ENCODE peak calls at places on chromosomes 16 and 17, in nine cellular contexts. One of them, this sample, is unnamed.

GRCh38 chr16:88781140-88782077 is 3.6 kb downstream of the PIEZO1 start:
- DNase-seq in GM12878: no peak
- DNase-seq in SK-N-SH: no peak
- DNase-seq in GM23338: no peak
- DNase-seq in prostate gland: no peak
- DNase-seq in SK-N-MC: no peak
- DNase-seq in endothelial cell of umbilical vein: no peak
- DNase-seq in stomach: no peak
- DNase-seq in esophagus muscularis mucosa: no peak
- DNase-seq in this sample: no peak

GRCh38 chr17:27634026-27634335 is 3.0 kb downstream of the LGALS9 start:
- DNase-seq in GM12878: no peak
- DNase-seq in SK-N-SH: no peak
- DNase-seq in GM23338: no peak
- DNase-seq in prostate gland: no peak
- DNase-seq in SK-N-MC: no peak
- DNase-seq in endothelial cell of umbilical vein: no peak
- DNase-seq in stomach: no peak
- DNase-seq in esophagus muscularis mucosa: no peak
- DNase-seq in this sample: no peak

GRCh38 chr16:29675811-29676643 is 3.0 kb upstream of the QPRT start:
- DNase-seq in GM12878: no peak
- DNase-seq in SK-N-SH: peak
- DNase-seq in GM23338: peak
- DNase-seq in prostate gland: no peak
- DNase-seq in SK-N-MC: peak
- DNase-seq in endothelial cell of umbilical vein: peak
- DNase-seq in stomach: no peak
- DNase-seq in esophagus muscularis mucosa: no peak
- DNase-seq in this sample: no peak

GRCh38 chr17:50452627-50453300 is 15.9 kb downstream of the CHAD start:
- DNase-seq in GM12878: peak
- DNase-seq in SK-N-SH: no peak
- DNase-seq in GM23338: no peak
- DNase-seq in prostate gland: no peak
- DNase-seq in SK-N-MC: no peak
- DNase-seq in endothelial cell of umbilical vein: no peak
- DNase-seq in stomach: no peak
- DNase-seq in esophagus muscularis mucosa: no peak
- DNase-seq in this sample: no peak

GRCh38 chr17:8405499-8406016 is 7.9 kb upstream of the RNF222 start:
- DNase-seq in GM12878: no peak
- DNase-seq in SK-N-SH: no peak
- DNase-seq in GM23338: no peak
- DNase-seq in prostate gland: no peak
- DNase-seq in SK-N-MC: no peak
- DNase-seq in endothelial cell of umbilical vein: no peak
- DNase-seq in stomach: no peak
- DNase-seq in esophagus muscularis mucosa: no peak
- DNase-seq in this sample: no peak

GRCh38 chr17:56144205-56144604 is 9.1 kb upstream of the ANKFN1 start:
- DNase-seq in GM12878: no peak
- DNase-seq in SK-N-SH: no peak
- DNase-seq in GM23338: no peak
- DNase-seq in prostate gland: no peak
- DNase-seq in SK-N-MC: no peak
- DNase-seq in endothelial cell of umbilical vein: no peak
- DNase-seq in stomach: no peak
- DNase-seq in esophagus muscularis mucosa: no peak
- DNase-seq in this sample: no peak

GRCh38 chr16:67170168-67170947 is at the start of gene NOL3:
- DNase-seq in GM12878: peak
- DNase-seq in SK-N-SH: peak
- DNase-seq in GM23338: peak
- DNase-seq in prostate gland: peak
- DNase-seq in SK-N-MC: no peak
- DNase-seq in endothelial cell of umbilical vein: peak
- DNase-seq in stomach: peak
- DNase-seq in esophagus muscularis mucosa: peak
- DNase-seq in this sample: no peak

GRCh38 chr17:75300280-75300679 is 11.0 kb upstream of the SLC25A19 start:
- DNase-seq in GM12878: no peak
- DNase-seq in SK-N-SH: no peak
- DNase-seq in GM23338: no peak
- DNase-seq in prostate gland: no peak
- DNase-seq in SK-N-MC: no peak
- DNase-seq in endothelial cell of umbilical vein: no peak
- DNase-seq in stomach: no peak
- DNase-seq in esophagus muscularis mucosa: no peak
- DNase-seq in this sample: no peak

GRCh38 chr16:13742929-13743328 is 177.0 kb upstream of the ERCC4 start:
- DNase-seq in GM12878: no peak
- DNase-seq in SK-N-SH: no peak
- DNase-seq in GM23338: no peak
- DNase-seq in prostate gland: no peak
- DNase-seq in SK-N-MC: no peak
- DNase-seq in endothelial cell of umbilical vein: no peak
- DNase-seq in stomach: no peak
- DNase-seq in esophagus muscularis mucosa: no peak
- DNase-seq in this sample: no peak

GRCh38 chr17:54221499-54221898 is 398.8 kb downstream of the KIF2B start:
- DNase-seq in GM12878: no peak
- DNase-seq in SK-N-SH: no peak
- DNase-seq in GM23338: no peak
- DNase-seq in prostate gland: no peak
- DNase-seq in SK-N-MC: no peak
- DNase-seq in endothelial cell of umbilical vein: no peak
- DNase-seq in stomach: no peak
- DNase-seq in esophagus muscularis mucosa: no peak
- DNase-seq in this sample: no peak

DNA sequence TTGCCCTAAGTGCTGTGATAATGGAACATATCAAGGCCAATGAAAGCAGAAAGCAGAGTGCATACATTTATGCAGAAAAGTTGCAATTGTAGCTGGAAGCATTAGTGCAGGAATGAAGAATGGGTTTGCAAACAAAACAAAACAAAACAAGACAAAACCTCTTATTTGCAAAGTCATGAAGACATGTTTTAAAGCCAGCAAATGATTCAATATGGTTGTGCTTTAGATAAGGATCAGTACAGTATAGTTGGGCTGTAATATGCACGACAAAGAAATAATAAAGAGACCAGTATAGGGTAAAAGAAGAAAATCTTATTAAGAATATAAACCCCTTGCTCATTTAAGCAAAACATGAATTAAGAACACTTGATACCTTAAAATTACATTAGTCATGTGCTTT is 398.1 kb downstream of the KIF2B start:
- DNase-seq in GM12878: no peak
- DNase-seq in SK-N-SH: no peak
- DNase-seq in GM23338: no peak
- DNase-seq in prostate gland: no peak
- DNase-seq in SK-N-MC: no peak
- DNase-seq in endothelial cell of umbilical vein: no peak
- DNase-seq in stomach: no peak
- DNase-seq in esophagus muscularis mucosa: no peak
- DNase-seq in this sample: no peak
- TF ChIP-seq POLR2AphosphoS5 in GM12878: no peak
- TF ChIP-seq POLR2AphosphoS5 in SK-N-SH: no peak
- TF ChIP-seq POLR2AphosphoS5 in GM23338: no peak
- TF ChIP-seq POLR2AphosphoS5 in prostate gland: no peak
- TF ChIP-seq POLR2AphosphoS5 in SK-N-MC: no peak
- TF ChIP-seq POLR2AphosphoS5 in endothelial cell of umbilical vein: no peak
- TF ChIP-seq POLR2AphosphoS5 in stomach: no peak
- TF ChIP-seq POLR2AphosphoS5 in esophagus muscularis mucosa: no peak
- TF ChIP-seq POLR2AphosphoS5 in this sample: no peak

DNA sequence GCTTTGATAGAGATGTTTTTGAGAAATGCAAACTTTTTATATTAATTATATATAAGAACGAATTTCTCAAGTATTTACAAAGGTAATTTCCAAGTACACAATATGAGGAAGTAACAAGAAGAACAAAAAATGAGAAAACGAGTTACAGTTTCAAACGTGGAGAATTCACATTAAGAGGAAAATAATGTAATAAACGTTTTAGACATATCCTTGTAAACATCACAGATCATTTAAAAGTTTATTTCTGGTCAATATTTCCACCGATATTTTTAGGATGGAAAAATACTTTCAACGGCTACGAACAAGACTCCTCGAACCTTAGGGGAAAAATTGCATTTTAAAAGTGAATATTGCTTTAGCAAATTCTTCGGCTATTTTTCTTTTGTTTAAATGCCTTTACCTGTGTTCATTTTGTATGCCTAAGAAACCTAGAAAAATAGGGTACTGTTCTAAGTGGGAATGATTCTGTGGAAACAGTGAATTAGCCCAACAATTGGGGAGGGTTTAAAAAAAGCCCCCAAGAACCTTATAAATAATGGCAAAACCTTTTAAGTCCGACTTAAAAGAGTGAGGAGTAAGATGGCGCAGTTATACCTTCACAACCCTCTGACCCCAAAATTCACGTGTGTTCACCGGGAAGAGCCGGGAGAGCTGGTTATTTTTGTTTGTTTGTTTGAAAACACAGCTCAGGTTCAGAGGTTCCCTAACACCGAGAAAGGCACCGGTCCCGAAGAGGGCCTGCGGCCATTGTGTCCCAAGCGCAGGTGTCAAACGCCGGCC is 3.3 kb downstream of the HNF1B start:
- DNase-seq in GM12878: no peak
- DNase-seq in SK-N-SH: no peak
- DNase-seq in GM23338: no peak
- DNase-seq in prostate gland: no peak
- DNase-seq in SK-N-MC: no peak
- DNase-seq in endothelial cell of umbilical vein: peak
- DNase-seq in stomach: no peak
- DNase-seq in esophagus muscularis mucosa: no peak
- DNase-seq in this sample: no peak
- TF ChIP-seq POLR2AphosphoS5 in GM12878: no peak
- TF ChIP-seq POLR2AphosphoS5 in SK-N-SH: no peak
- TF ChIP-seq POLR2AphosphoS5 in GM23338: no peak
- TF ChIP-seq POLR2AphosphoS5 in prostate gland: no peak
- TF ChIP-seq POLR2AphosphoS5 in SK-N-MC: no peak
- TF ChIP-seq POLR2AphosphoS5 in endothelial cell of umbilical vein: no peak
- TF ChIP-seq POLR2AphosphoS5 in stomach: no peak
- TF ChIP-seq POLR2AphosphoS5 in esophagus muscularis mucosa: no peak
- TF ChIP-seq POLR2AphosphoS5 in this sample: no peak

GRCh38 chr16:85649978-85650863 is 37.1 kb downstream of the GSE1 start:
- DNase-seq in GM12878: no peak
- DNase-seq in SK-N-SH: peak
- DNase-seq in GM23338: no peak
- DNase-seq in prostate gland: no peak
- DNase-seq in SK-N-MC: no peak
- DNase-seq in endothelial cell of umbilical vein: no peak
- DNase-seq in stomach: no peak
- DNase-seq in esophagus muscularis mucosa: no peak
- DNase-seq in this sample: no peak
- TF ChIP-seq POLR2AphosphoS5 in GM12878: no peak
- TF ChIP-seq POLR2AphosphoS5 in SK-N-SH: no peak
- TF ChIP-seq POLR2AphosphoS5 in GM23338: no peak
- TF ChIP-seq POLR2AphosphoS5 in prostate gland: no peak
- TF ChIP-seq POLR2AphosphoS5 in SK-N-MC: no peak
- TF ChIP-seq POLR2AphosphoS5 in endothelial cell of umbilical vein: no peak
- TF ChIP-seq POLR2AphosphoS5 in stomach: no peak
- TF ChIP-seq POLR2AphosphoS5 in esophagus muscularis mucosa: no peak
- TF ChIP-seq POLR2AphosphoS5 in this sample: no peak

DNA sequence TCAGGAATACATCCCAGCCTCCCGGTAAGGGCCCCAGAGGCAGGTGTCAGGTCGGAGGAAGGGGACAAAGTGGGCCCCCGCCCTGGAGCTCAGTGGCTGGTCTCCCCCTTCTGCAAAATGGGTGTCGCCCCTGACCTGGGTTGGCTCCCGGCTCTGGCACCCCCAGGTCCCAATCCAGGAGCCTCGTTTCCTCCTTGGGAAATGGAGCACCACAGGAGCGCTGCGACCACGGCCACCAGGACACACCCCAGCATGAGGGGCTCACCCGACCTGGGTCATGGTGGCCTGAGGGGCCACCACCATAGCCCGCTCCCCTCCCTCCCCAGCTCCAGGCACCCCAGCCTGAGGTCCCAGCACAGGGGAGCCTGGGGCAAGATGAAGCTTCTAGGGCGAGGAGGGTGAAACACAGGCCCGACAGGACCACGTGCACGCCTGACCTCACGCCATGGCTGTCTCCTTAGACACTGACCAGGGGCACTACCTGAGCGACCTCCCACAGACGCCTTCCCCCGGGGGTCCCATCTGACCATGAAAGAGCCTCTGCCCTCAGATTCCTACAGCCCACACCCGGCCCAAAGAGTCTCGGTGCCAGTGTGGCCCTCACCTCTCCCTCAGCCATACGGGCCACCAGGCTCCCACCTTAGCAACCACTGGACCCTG is 11.8 kb downstream of the BCAR1 start:
- DNase-seq in GM12878: no peak
- DNase-seq in SK-N-SH: no peak
- DNase-seq in GM23338: no peak
- DNase-seq in prostate gland: no peak
- DNase-seq in SK-N-MC: no peak
- DNase-seq in endothelial cell of umbilical vein: no peak
- DNase-seq in stomach: no peak
- DNase-seq in esophagus muscularis mucosa: no peak
- DNase-seq in this sample: no peak
- TF ChIP-seq POLR2AphosphoS5 in GM12878: no peak
- TF ChIP-seq POLR2AphosphoS5 in SK-N-SH: no peak
- TF ChIP-seq POLR2AphosphoS5 in GM23338: no peak
- TF ChIP-seq POLR2AphosphoS5 in prostate gland: no peak
- TF ChIP-seq POLR2AphosphoS5 in SK-N-MC: no peak
- TF ChIP-seq POLR2AphosphoS5 in endothelial cell of umbilical vein: peak
- TF ChIP-seq POLR2AphosphoS5 in stomach: no peak
- TF ChIP-seq POLR2AphosphoS5 in esophagus muscularis mucosa: no peak
- TF ChIP-seq POLR2AphosphoS5 in this sample: no peak

DNA sequence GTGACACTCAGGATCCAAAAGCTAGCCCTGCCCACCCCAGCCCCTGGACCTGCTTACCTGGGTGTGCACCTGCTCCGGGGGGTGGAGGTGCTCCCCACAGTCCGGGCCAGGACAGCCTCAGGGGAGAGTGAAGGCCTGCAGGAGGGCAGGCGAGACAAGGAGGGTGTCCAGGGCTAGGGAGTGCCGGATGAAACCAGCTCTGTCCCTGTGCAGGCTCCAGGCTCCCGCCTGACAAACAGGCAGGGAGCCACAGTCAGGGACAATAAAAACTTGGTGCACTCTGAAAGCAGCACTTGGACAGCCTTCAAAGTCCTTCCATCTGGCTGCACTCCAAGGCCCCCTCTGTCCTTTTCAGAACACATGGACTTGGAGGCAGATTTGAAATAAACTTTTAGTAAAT is 3.9 kb downstream of the PAQR4 start:
- DNase-seq in GM12878: no peak
- DNase-seq in SK-N-SH: no peak
- DNase-seq in GM23338: no peak
- DNase-seq in prostate gland: peak
- DNase-seq in SK-N-MC: no peak
- DNase-seq in endothelial cell of umbilical vein: no peak
- DNase-seq in stomach: no peak
- DNase-seq in esophagus muscularis mucosa: no peak
- DNase-seq in this sample: no peak
- TF ChIP-seq POLR2AphosphoS5 in GM12878: no peak
- TF ChIP-seq POLR2AphosphoS5 in SK-N-SH: no peak
- TF ChIP-seq POLR2AphosphoS5 in GM23338: peak
- TF ChIP-seq POLR2AphosphoS5 in prostate gland: peak
- TF ChIP-seq POLR2AphosphoS5 in SK-N-MC: peak
- TF ChIP-seq POLR2AphosphoS5 in endothelial cell of umbilical vein: no peak
- TF ChIP-seq POLR2AphosphoS5 in stomach: no peak
- TF ChIP-seq POLR2AphosphoS5 in esophagus muscularis mucosa: no peak
- TF ChIP-seq POLR2AphosphoS5 in this sample: no peak

This sample was measured in vagina.